ENCODE peak calls at places on chromosomes 6 and 20, in nine cellular contexts. J is mesendoderm; U is fibroblast of lung; X is ascending aorta; G is heart left ventricle; I is adrenal gland; Q is CD8-positive, alpha-beta T cell; O is PC-9; V is CD8-positive, alpha-beta memory T cell. A is an unnamed sample. For H3K4me1, the result is how much of the 10 kb centered on the place peaks cover.

GRCh38 chr6:139567095-139567494 is 192.6 kb upstream of the CITED2 start:
- DNase-seq in J (no peak), U (peak), X (no peak), G (no peak), I (no peak), Q (no peak), O (no peak), V (no peak), A (no peak)

GRCh38 chr6:163585932-163586437 is 171.5 kb downstream of the QKI start:
- DNase-seq in J (peak), U (peak), X (no peak), G (peak), I (peak), Q (no peak), O (peak), V (no peak), A (no peak)

GRCh38 chr6:84450018-84450417 is 222.6 kb upstream of the CEP162 start:
- DNase-seq in J (no peak), U (no peak), X (no peak), G (no peak), I (no peak), Q (no peak), O (no peak), V (no peak), A (no peak)

GRCh38 chr20:47160992-47161391 is 195.5 kb downstream of the ZMYND8 start:
- DNase-seq in J (no peak), U (no peak), X (no peak), G (no peak), I (no peak), Q (no peak), O (no peak), V (no peak), A (no peak)

GRCh38 chr20:19361801-19362200 is 149.4 kb downstream of the SLC24A3 start:
- DNase-seq in J (no peak), U (no peak), X (no peak), G (no peak), I (no peak), Q (no peak), O (no peak), V (no peak), A (no peak)

GRCh38 chr6:65289491-65289890 is 417.5 kb downstream of the EYS start:
- DNase-seq in J (peak), U (peak), X (no peak), G (no peak), I (no peak), Q (no peak), O (no peak), V (no peak), A (no peak)

GRCh38 chr6:30839666-30840065 is 44.7 kb upstream of the DDR1 start:
- DNase-seq in J (no peak), U (no peak), X (no peak), G (no peak), I (no peak), Q (no peak), O (peak), V (no peak), A (peak)

GRCh38 chr6:4658486-4658885 is 117.7 kb upstream of the CDYL start:
- DNase-seq in J (no peak), U (no peak), X (no peak), G (no peak), I (no peak), Q (no peak), O (no peak), V (no peak), A (no peak)

GRCh38 chr6:72522735-72523141 is 99.1 kb upstream of the KCNQ5 start:
- DNase-seq in J (peak), U (no peak), X (no peak), G (no peak), I (no peak), Q (peak), O (no peak), V (no peak), A (no peak)

GRCh38 chr20:63295422-63295821 is 2.4 kb downstream of the COL20A1 start:
- DNase-seq in J (no peak), U (no peak), X (no peak), G (no peak), I (no peak), Q (no peak), O (no peak), V (no peak), A (no peak)

GRCh38 chr20:21127201-21127981 is 1.5 kb downstream of the KIZ start:
- DNase-seq in J (no peak), U (no peak), X (no peak), G (no peak), I (no peak), Q (no peak), O (no peak), V (no peak), A (peak)

GRCh38 chr6:34638834-34639736 is 57.5 kb downstream of the ILRUN start:
- DNase-seq in J (no peak), U (no peak), X (no peak), G (no peak), I (no peak), Q (no peak), O (no peak), V (no peak), A (peak)

GRCh38 chr6:107822154-107823046 is 1.7 kb downstream of the SCML4 start:
- DNase-seq in J (no peak), U (no peak), X (no peak), G (no peak), I (no peak), Q (peak), O (no peak), V (peak), A (peak)

GRCh38 chr6:158233214-158233795 is 65.2 kb downstream of the GTF2H5 start:
- DNase-seq in J (no peak), U (no peak), X (no peak), G (no peak), I (no peak), Q (no peak), O (no peak), V (no peak), A (peak)

GRCh38 chr20:2751868-2752630 is 48.4 kb downstream of the CPXM1 start:
- DNase-seq in J (no peak), U (no peak), X (no peak), G (no peak), I (no peak), Q (peak), O (peak), V (peak), A (peak)

GRCh38 chr20:63258826-63259225 is 4.6 kb upstream of the NKAIN4 start:
- DNase-seq in J (no peak), U (peak), X (no peak), G (no peak), I (no peak), Q (no peak), O (no peak), V (no peak), A (no peak)

GRCh38 chr6:163180874-163181541 is 233.5 kb upstream of the QKI start:
- DNase-seq in J (peak), U (peak), X (peak), G (peak), I (peak), Q (no peak), O (peak), V (no peak), A (no peak)

DNA sequence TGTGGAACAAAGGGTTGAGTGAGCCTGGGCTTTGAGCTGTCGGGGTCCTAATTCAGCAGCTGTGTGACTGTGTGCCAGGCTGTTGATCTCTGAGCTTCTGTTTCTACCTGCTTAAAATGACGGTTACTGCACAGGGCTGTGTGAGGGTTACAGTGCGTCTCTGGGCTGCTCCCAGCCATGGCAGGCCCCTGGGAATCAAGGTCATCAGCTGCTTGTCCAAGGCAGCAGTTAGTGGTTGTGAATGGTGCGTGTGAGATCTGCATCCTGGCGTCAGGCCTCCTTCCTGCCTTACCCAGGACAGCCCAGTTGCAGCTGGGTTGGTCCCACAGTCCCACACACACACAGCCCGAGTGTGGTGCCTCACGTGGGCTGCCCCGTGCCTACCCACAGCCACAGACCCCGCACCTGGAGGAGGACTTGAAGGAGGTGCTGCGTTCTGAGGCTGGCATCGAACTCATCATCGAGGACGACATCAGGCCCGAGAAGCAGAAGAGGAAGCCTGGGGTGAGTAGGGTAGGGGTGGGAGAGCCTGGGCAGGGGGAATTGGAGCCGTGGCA is 15.6 kb downstream of the GTSF1L start:
- DNase-seq in J (no peak), U (no peak), X (no peak), G (no peak), I (no peak), Q (no peak), O (no peak), V (no peak), A (no peak)
- H3K4me3 ChIP-seq in J (no peak), U (no peak), X (no peak), G (no peak), I (no peak), Q (no peak), O (no peak), V (no peak), A (no peak)

GRCh38 chr6:63640062-63640461 is 4.5 kb downstream of the PHF3 start:
- DNase-seq in J (no peak), U (peak), X (no peak), G (no peak), I (no peak), Q (no peak), O (no peak), V (no peak), A (peak)
- H3K4me1 ChIP-seq in J (under half), U (under half), X (under half), G (under half), I (under half), Q (half or more), O (under half), V (half or more), A (under half)

GRCh38 chr6:33587529-33588215 is 7.6 kb upstream of the BAK1 start:
- DNase-seq in J (no peak), U (no peak), X (no peak), G (no peak), I (no peak), Q (no peak), O (no peak), V (no peak), A (no peak)

GRCh38 chr6:33586108-33586640 is 6.1 kb upstream of the BAK1 start:
- DNase-seq in J (no peak), U (no peak), X (no peak), G (no peak), I (no peak), Q (no peak), O (no peak), V (no peak), A (no peak)

GRCh38 chr6:33583591-33584155 is 3.6 kb upstream of the BAK1 start:
- DNase-seq in J (peak), U (no peak), X (no peak), G (no peak), I (no peak), Q (no peak), O (no peak), V (no peak), A (no peak)

GRCh38 chr6:33585403-33586107 is 5.5 kb upstream of the BAK1 start:
- DNase-seq in J (peak), U (peak), X (peak), G (peak), I (peak), Q (peak), O (peak), V (peak), A (peak)

DNA sequence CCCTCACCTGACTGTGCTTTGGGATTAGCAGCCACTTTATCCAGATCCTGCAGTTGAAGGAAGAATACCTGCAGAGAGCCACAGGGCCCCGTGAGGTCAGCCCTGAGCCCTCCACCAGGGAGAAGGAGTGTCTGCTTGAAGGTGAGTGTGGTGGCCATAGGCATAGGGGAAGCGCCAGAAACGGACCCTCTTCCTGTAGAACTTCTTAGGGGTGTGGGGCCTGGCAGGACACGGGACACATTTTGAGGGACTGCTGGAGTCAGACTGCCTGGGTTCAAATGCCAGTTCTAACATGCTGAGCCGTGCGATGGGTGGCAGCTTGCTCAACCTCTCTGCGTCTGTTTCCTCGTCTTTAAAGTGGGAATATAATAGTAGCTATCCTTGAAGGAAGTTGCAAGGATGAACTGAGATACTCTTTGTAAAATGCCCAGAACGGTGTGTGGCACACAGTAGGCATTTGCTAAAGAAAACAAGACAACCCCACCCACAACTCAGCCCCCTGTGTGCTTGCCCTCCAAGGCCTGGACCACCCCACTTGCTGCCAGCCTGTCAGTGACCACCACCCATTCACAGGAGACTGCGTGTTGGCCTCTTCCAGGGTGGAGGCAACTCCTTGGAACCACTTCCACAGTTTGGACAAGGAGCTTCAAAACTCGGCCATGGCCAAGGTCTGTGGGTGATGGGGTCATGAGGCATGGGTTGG is 4.8 kb upstream of the BAK1 start:
- DNase-seq in J (no peak), U (no peak), X (no peak), G (no peak), I (no peak), Q (no peak), O (no peak), V (no peak), A (no peak)
- H3K4me3 ChIP-seq in J (no peak), U (no peak), X (no peak), G (no peak), I (no peak), Q (peak), O (no peak), V (peak), A (no peak)

GRCh38 chr20:41530923-41531322 is 87.3 kb downstream of the CHD6 start:
- DNase-seq in J (no peak), U (no peak), X (no peak), G (no peak), I (no peak), Q (no peak), O (no peak), V (no peak), A (no peak)

GRCh38 chr20:41534170-41534569 is 84.0 kb downstream of the CHD6 start:
- DNase-seq in J (no peak), U (no peak), X (no peak), G (no peak), I (no peak), Q (no peak), O (no peak), V (no peak), A (no peak)

GRCh38 chr20:41533537-41534136 is 84.5 kb downstream of the CHD6 start:
- DNase-seq in J (no peak), U (no peak), X (no peak), G (no peak), I (no peak), Q (no peak), O (no peak), V (no peak), A (peak)

GRCh38 chr20:41532935-41533334 is 85.2 kb downstream of the CHD6 start:
- DNase-seq in J (no peak), U (no peak), X (no peak), G (no peak), I (no peak), Q (no peak), O (no peak), V (no peak), A (no peak)

GRCh38 chr20:41531876-41532275 is 86.3 kb downstream of the CHD6 start:
- DNase-seq in J (no peak), U (peak), X (no peak), G (no peak), I (no peak), Q (no peak), O (no peak), V (no peak), A (no peak)
- H3K4me1 ChIP-seq in J (under half), U (under half), X (under half), G (under half), I (under half), Q (under half), O (under half), V (under half), A (under half)

GRCh38 chr6:108947114-108947854 is 99.1 kb downstream of the ARMC2 start:
- DNase-seq in J (no peak), U (peak), X (no peak), G (no peak), I (peak), Q (no peak), O (peak), V (no peak), A (no peak)
- H3K4me3 ChIP-seq in J (no peak), U (no peak), X (no peak), G (no peak), I (no peak), Q (no peak), O (no peak), V (no peak), A (no peak)